ENCODE peak calls at places on chromosomes 2 and 18, in four cellular contexts. P is activated T-cell treated with anti-CD3 and anti-CD28 coated beads, Interleukin-2, amount 50 U/mL, for 1 hour; H is GM20000; R is iPS DF 19.7. A is an unnamed sample.

GRCh38 chr18:79465392-79465991 is 69.8 kb downstream of the NFATC1 start:
- DNase-seq in R (no peak), P (no peak), H (peak), A (peak)

GRCh38 chr2:195596840-195597239 is 60.2 kb upstream of the SLC39A10 start:
- DNase-seq in R (no peak), H (no peak), P (no peak), A (no peak)

GRCh38 chr2:33298233-33298632 is 178.2 kb upstream of the RASGRP3 start:
- DNase-seq in H (no peak), P (no peak), R (no peak), A (no peak)

GRCh38 chr2:88852753-88853402 is 161.4 kb downstream of the RPIA start:
- DNase-seq in P (no peak), R (no peak), H (no peak), A (no peak)

GRCh38 chr2:218024871-218025270 is 22.1 kb upstream of the TNS1 start:
- DNase-seq in P (no peak), R (no peak), H (no peak), A (no peak)

GRCh38 chr2:237744613-237745249 is 53.8 kb upstream of the RBM44 start:
- DNase-seq in R (no peak), H (peak), P (peak), A (no peak)

GRCh38 chr2:23524261-23524706 is 139.3 kb downstream of the KLHL29 start:
- DNase-seq in H (no peak), R (no peak), P (no peak), A (no peak)

GRCh38 chr2:109371481-109372170 is 242.1 kb downstream of the SEPTIN10 start:
- DNase-seq in H (no peak), R (no peak), P (no peak), A (no peak)

GRCh38 chr2:186848873-186849578 is at the start of gene ZSWIM2:
- DNase-seq in R (peak), P (peak), H (peak), A (no peak)